ENCODE peak calls at places on chromosomes 4 and X, in five cellular contexts. A, F, X, Q and H are unnamed samples.

GRCh38 chrX:11446331-11446730 is 153.1 kb downstream of the AMELX start:
- DNase-seq in Q (peak), F (no peak), X (no peak), A (no peak), H (no peak)

GRCh38 chr4:105241456-105241855 is 94.8 kb downstream of the TET2 start:
- DNase-seq in A (no peak), Q (no peak), X (peak), F (no peak), H (no peak)

GRCh38 chrX:9807355-9808182 is 21.3 kb downstream of the SHROOM2 start:
- DNase-seq in Q (no peak), A (no peak), F (peak), X (peak), H (no peak)

GRCh38 chr4:178523038-178523437 is 1080.8 kb upstream of the AGA start:
- DNase-seq in X (no peak), F (no peak), A (no peak), Q (no peak), H (no peak)

GRCh38 chrX:14017399-14017798 is 12.3 kb downstream of the GEMIN8 start:
- DNase-seq in X (no peak), Q (no peak), A (no peak), F (no peak), H (no peak)

GRCh38 chr4:74919783-74920182 is 13.1 kb upstream of the PARM1 start:
- DNase-seq in X (no peak), F (no peak), A (no peak), Q (no peak), H (no peak)

GRCh38 chrX:16120431-16120830 is 2.9 kb upstream of the GRPR start:
- DNase-seq in X (no peak), Q (no peak), F (no peak), A (no peak), H (no peak)

GRCh38 chr4:165569031-165569430 is 190.2 kb downstream of the CPE start:
- DNase-seq in X (no peak), F (no peak), A (no peak), Q (no peak), H (no peak)

GRCh38 chr4:14719053-14719452 is 283.2 kb upstream of the CPEB2 start:
- DNase-seq in Q (peak), F (no peak), A (peak), X (peak), H (no peak)

GRCh38 chrX:16885628-16886027 is 15.5 kb upstream of the RBBP7 start:
- DNase-seq in X (no peak), Q (no peak), F (no peak), A (no peak), H (no peak)

GRCh38 chrX:124818764-124819163 is 472.4 kb downstream of the SH2D1A start:
- DNase-seq in A (no peak), F (no peak), Q (no peak), X (no peak), H (no peak)

GRCh38 chr4:53012738-53013137 is 150.6 kb downstream of the RASL11B start:
- DNase-seq in Q (peak), F (no peak), X (no peak), A (no peak), H (no peak)

GRCh38 chrX:128106630-128107029 is 54.4 kb upstream of the ACTRT1 start:
- DNase-seq in Q (no peak), X (no peak), F (peak), A (no peak), H (peak)

GRCh38 chr4:1041936-1042330 is 30.5 kb downstream of the FGFRL1 start:
- DNase-seq in F (no peak), A (no peak), X (no peak), Q (no peak), H (no peak)

GRCh38 chrX:155127465-155127864 is 56.2 kb downstream of the BRCC3 start:
- DNase-seq in A (no peak), X (no peak), Q (no peak), F (no peak), H (no peak)

GRCh38 chrX:3711331-3711917 is 2.0 kb downstream of the PRKX start:
- DNase-seq in Q (no peak), A (no peak), F (no peak), X (no peak), H (no peak)

DNA sequence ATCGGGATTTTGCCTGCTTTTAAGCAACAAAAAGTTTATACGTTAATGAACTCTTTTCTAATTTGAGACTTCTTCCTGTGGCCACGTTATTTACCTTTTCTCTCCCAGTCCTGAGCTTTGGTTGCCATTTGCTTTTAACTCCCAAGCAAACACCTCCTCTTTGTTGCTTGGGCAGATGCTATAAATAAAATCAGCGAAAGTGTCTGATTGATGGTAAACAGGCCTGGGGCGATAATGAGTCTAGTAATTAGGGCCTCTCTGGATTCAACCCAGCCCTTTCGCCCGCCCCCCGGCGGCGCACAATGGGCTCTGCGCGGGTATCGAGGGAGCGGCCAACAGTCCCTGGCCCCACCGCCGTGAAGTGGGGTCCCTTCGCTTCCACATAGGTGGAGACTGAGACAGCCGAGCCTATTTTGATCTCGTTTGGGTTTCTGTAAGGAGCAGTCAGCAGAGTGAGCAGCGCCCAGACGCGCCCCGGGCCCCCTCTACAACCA is 791 bp downstream of the CLGN start:
- DNase-seq in X (no peak), A (no peak), Q (no peak), F (peak), H (peak)
- TF ChIP-seq CTCF in X (no peak), A (no peak), Q (no peak), F (no peak), H (peak)

DNA sequence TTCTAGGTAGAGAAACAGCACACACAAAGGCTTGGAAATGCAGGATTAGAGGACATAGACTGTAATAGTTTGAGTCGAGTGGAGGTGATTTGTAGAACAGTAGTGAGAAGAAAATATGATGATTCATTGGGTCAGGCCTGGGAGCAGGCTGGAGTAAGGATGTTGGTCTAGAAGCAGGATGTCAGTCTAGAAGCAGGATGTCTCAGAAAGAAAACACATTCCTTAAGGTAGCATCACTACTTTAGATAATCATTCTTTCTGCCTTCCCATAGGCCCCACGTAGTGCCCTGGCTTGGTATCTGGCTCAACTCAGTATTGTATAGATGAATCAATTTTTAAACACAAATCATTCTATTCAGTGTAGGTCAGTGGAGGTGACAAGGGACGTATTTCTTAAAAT is 11.2 kb upstream of the DACH2 start:
- DNase-seq in F (no peak), A (no peak), Q (no peak), X (no peak), H (no peak)
- TF ChIP-seq CTCF in F (no peak), A (no peak), Q (no peak), X (no peak), H (no peak)

GRCh38 chrX:24561121-24561520 is 86.0 kb downstream of the PCYT1B start:
- DNase-seq in Q (peak), A (no peak), F (no peak), X (no peak), H (no peak)
- TF ChIP-seq CTCF in Q (peak), A (no peak), F (peak), X (no peak), H (no peak)

GRCh38 chrX:66203114-66203513 is 39.1 kb downstream of the HEPH start:
- DNase-seq in X (no peak), Q (no peak), A (no peak), F (no peak), H (no peak)

GRCh38 chrX:66200050-66200664 is 36.1 kb downstream of the HEPH start:
- DNase-seq in F (no peak), X (no peak), Q (peak), A (no peak), H (no peak)

GRCh38 chrX:66200855-66201795 is 37.1 kb downstream of the HEPH start:
- DNase-seq in F (no peak), Q (peak), A (no peak), X (no peak), H (no peak)
- TF ChIP-seq CTCF in F (peak), Q (peak), A (peak), X (no peak), H (peak)

GRCh38 chrX:19193584-19193983 is 71.3 kb upstream of the ADGRG2 start:
- DNase-seq in Q (no peak), F (peak), X (no peak), A (no peak), H (no peak)

GRCh38 chrX:19190902-19191301 is 68.6 kb upstream of the ADGRG2 start:
- DNase-seq in Q (no peak), F (no peak), X (no peak), A (no peak), H (no peak)

GRCh38 chrX:19194285-19195242 is 72.3 kb upstream of the ADGRG2 start:
- DNase-seq in Q (no peak), X (no peak), A (no peak), F (no peak), H (no peak)

GRCh38 chrX:19198448-19198847 is 76.2 kb upstream of the ADGRG2 start:
- DNase-seq in Q (no peak), X (no peak), F (no peak), A (no peak), H (no peak)

GRCh38 chrX:19195243-19195610 is 73.0 kb upstream of the ADGRG2 start:
- DNase-seq in Q (no peak), F (no peak), X (no peak), A (no peak), H (no peak)
- TF ChIP-seq CTCF in Q (no peak), F (no peak), X (no peak), A (no peak), H (no peak)

DNA sequence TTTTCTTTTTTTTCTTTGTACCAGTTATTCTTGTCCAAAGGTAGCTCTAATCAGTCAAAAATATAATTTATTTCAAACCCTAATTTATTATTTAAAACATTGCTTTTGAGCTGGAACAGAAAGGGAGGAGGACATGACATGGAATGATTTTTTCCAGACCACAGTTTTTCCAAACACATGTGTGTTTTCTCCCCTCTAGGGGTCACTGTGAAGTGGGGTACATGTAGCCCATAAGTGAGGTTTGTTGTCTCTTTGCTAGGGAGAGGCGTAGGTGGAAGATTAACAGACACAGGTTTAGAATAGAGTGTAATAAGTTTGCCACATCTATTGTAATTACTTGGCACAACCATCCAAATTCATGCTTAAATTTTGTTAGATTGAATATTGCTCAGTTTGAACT is 83.0 kb downstream of the TNIP2 start:
- DNase-seq in Q (peak), X (no peak), F (peak), A (no peak), H (no peak)
- TF ChIP-seq CTCF in Q (peak), X (no peak), F (peak), A (no peak), H (peak)